ENCODE peak calls at places on chromosomes 16 and 17, in four cellular contexts. V is IMR-90, T is A549, P is EL. W is an unnamed sample.

GRCh38 chr16:4743217-4743897 is 9.0 kb downstream of the DNAAF8 start:
- DNase-seq in V (no peak), T (no peak), P (no peak), W (no peak)

GRCh38 chr17:48854774-48855476 is 24.1 kb downstream of the CALCOCO2 start:
- DNase-seq in V (no peak), T (no peak), P (no peak), W (no peak)

GRCh38 chr17:35541434-35541833 is 4.0 kb upstream of the SLFN12L start:
- DNase-seq in V (no peak), T (no peak), P (no peak), W (no peak)

GRCh38 chr16:14436410-14436955 is 193.6 kb downstream of the PARN start:
- DNase-seq in V (no peak), T (no peak), P (no peak), W (no peak)

GRCh38 chr17:79476074-79476473 is 134.8 kb downstream of the RBFOX3 start:
- DNase-seq in V (no peak), P (no peak), T (no peak), W (no peak)

GRCh38 chr17:5225668-5226457 is 8.8 kb downstream of the SCIMP start:
- DNase-seq in P (no peak), V (no peak), T (no peak), W (no peak)

GRCh38 chr16:77556203-77556602 is 121.4 kb upstream of the ADAMTS18 start:
- DNase-seq in P (peak), V (no peak), T (no peak), W (no peak)

GRCh38 chr17:9907131-9907530 is 2.1 kb upstream of the RCVRN start:
- DNase-seq in V (no peak), T (no peak), P (no peak), W (no peak)

GRCh38 chr17:75652341-75652740 is 14.6 kb downstream of the RECQL5 start:
- DNase-seq in V (no peak), T (no peak), P (no peak), W (no peak)

GRCh38 chr17:81019563-81020442 is 15.1 kb upstream of the BAIAP2 start:
- DNase-seq in P (no peak), T (no peak), V (no peak), W (no peak)

GRCh38 chr16:88785106-88785924 is at the start of gene PIEZO1:
- DNase-seq in T (peak), V (peak), P (peak), W (peak)

GRCh38 chr17:45073414-45074070 is 12.4 kb downstream of the NMT1 start:
- DNase-seq in V (peak), T (no peak), P (peak), W (no peak)

GRCh38 chr17:45246861-45247428 is 14.9 kb downstream of the SPATA32 start:
- DNase-seq in T (peak), V (peak), P (no peak), W (no peak)

GRCh38 chr16:11596572-11597226 is 10.0 kb upstream of the LITAF start:
- DNase-seq in V (no peak), P (no peak), T (no peak), W (peak)

GRCh38 chr17:77882481-77883212 is 75.9 kb upstream of the TNRC6C start:
- DNase-seq in T (peak), V (peak), P (peak), W (peak)

GRCh38 chr16:87305505-87306391 is 11.4 kb downstream of the C16orf95 start:
- DNase-seq in T (no peak), P (peak), V (no peak), W (peak)

GRCh38 chr17:76204277-76204676 is 36.0 kb downstream of the RNF157 start:
- DNase-seq in V (peak), P (peak), T (peak), W (peak)

GRCh38 chr16:10090816-10091215 is 91.4 kb downstream of the GRIN2A start:
- DNase-seq in P (peak), V (no peak), T (no peak), W (peak)